ENCODE peak calls at places on chromosomes 1 and 21, in four cellular contexts. I, Y, L and R are unnamed samples.

GRCh38 chr1:36137776-36138175 is 11.5 kb downstream of the TRAPPC3 start:
- DNase-seq in I (no peak), L (no peak), Y (no peak), R (no peak)

GRCh38 chr1:177281901-177282300 is 111.1 kb downstream of the BRINP2 start:
- DNase-seq in I (no peak), L (no peak), Y (no peak), R (no peak)

GRCh38 chr1:32349211-32349708 is 13.0 kb downstream of the FAM229A start:
- DNase-seq in Y (no peak), L (no peak), I (no peak), R (no peak)

GRCh38 chr1:27031235-27032118 is 18.8 kb upstream of the TENT5B start:
- DNase-seq in I (peak), Y (no peak), L (peak), R (peak)

GRCh38 chr1:62070384-62071011 is 124.2 kb upstream of the L1TD1 start:
- DNase-seq in Y (no peak), I (no peak), L (peak), R (peak)

GRCh38 chr1:93328809-93329477 is 16.8 kb upstream of the DR1 start:
- DNase-seq in L (peak), Y (no peak), I (peak), R (no peak)

GRCh38 chr1:22773981-22774471 is 63.4 kb downstream of the EPHB2 start:
- DNase-seq in I (peak), L (no peak), Y (no peak), R (no peak)

GRCh38 chr1:186838380-186839076 is 9.8 kb downstream of the PLA2G4A start:
- DNase-seq in Y (no peak), I (no peak), L (no peak), R (no peak)

GRCh38 chr1:29736582-29737188 is 500.4 kb downstream of the PTPRU start:
- DNase-seq in I (peak), Y (peak), L (peak), R (peak)

GRCh38 chr1:207316622-207317510 is 4.6 kb upstream of the CD55 start:
- DNase-seq in L (peak), Y (no peak), I (peak), R (no peak)

GRCh38 chr1:232302376-232303049 is 327.4 kb downstream of the SIPA1L2 start:
- DNase-seq in Y (no peak), L (no peak), I (no peak), R (no peak)

DNA sequence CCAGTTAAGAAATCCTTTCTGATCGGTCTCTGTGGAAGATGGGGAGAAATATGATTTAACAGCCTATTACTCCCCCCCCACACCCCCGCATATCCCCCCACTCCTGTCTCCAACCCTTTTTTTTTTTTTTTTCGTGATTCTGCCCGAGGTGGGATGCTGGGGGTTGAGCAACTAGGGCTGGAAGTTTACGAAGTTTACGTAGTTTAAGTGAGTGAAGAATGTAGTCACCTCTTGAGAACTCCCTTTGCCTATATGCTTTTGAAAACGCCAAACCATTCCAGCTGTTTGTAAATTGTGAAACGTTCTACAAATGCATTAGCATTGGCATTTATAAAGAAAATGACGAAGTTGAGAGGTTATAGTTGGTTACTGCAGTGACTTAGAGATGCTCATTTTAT is 815 bp downstream of the NEXN start:
- DNase-seq in L (peak), Y (peak), I (no peak), R (no peak)
- H3K27ac ChIP-seq in L (peak), Y (peak), I (peak), R (peak)

GRCh38 chr1:115068780-115069179 is 20.5 kb downstream of the TSPAN2 start:
- DNase-seq in I (peak), L (no peak), Y (no peak), R (no peak)

GRCh38 chr1:115069626-115070308 is 19.5 kb downstream of the TSPAN2 start:
- DNase-seq in L (no peak), Y (no peak), I (no peak), R (peak)

GRCh38 chr1:115070993-115071661 is 18.2 kb downstream of the TSPAN2 start:
- DNase-seq in I (no peak), L (no peak), Y (no peak), R (no peak)

GRCh38 chr1:115067460-115067859 is 21.8 kb downstream of the TSPAN2 start:
- DNase-seq in Y (no peak), I (no peak), L (peak), R (peak)

GRCh38 chr1:115069186-115069585 is 20.1 kb downstream of the TSPAN2 start:
- DNase-seq in I (no peak), Y (no peak), L (peak), R (no peak)
- H3K27ac ChIP-seq in I (no peak), Y (no peak), L (no peak), R (peak)

DNA sequence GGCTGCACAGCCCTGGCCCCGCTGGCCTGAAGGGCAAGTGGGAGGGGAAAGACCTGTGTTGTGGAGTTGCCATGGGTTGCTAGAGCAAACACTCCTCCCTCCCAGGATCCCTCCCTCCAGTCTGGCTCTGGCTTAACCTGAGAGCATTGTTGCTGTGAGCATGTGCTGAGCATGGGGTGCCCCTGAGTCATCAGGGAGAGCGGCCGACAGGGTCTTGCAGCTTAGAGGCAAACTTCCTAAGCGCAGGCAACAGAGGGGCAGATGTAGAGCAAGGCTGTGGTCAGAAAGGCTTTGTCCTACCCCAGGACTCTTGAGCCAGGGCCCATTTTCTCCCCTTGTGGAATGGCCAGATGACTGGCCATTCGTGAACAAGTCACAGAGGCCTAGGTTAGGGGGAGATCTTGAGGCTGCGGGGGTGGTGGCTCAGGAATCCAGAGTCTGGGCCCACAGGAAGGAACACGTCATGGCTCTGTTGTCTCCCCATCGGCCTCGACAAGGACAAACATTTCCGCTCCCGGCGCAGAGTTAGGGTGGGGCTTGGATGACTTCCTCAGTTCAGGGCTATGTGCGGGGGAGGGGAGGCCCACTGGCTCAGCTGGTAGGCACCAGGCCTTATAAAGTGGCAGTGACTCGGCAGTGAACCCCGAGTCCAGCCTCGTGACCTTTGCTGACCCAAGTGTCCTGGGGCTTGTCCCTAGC is 362 bp upstream of the DYNLT4 start:
- DNase-seq in L (peak), I (peak), Y (peak), R (peak)
- H3K27ac ChIP-seq in L (peak), I (peak), Y (peak), R (peak)

GRCh38 chr1:24149854-24150227 is 6.9 kb upstream of the IL22RA1 start:
- DNase-seq in L (peak), I (peak), Y (peak), R (peak)
- H3K27ac ChIP-seq in L (peak), I (peak), Y (peak), R (peak)

GRCh38 chr1:92315766-92316413 is 17.0 kb downstream of the RPAP2 start:
- DNase-seq in Y (no peak), I (no peak), L (no peak), R (no peak)
- H3K27ac ChIP-seq in Y (no peak), I (no peak), L (no peak), R (no peak)

DNA sequence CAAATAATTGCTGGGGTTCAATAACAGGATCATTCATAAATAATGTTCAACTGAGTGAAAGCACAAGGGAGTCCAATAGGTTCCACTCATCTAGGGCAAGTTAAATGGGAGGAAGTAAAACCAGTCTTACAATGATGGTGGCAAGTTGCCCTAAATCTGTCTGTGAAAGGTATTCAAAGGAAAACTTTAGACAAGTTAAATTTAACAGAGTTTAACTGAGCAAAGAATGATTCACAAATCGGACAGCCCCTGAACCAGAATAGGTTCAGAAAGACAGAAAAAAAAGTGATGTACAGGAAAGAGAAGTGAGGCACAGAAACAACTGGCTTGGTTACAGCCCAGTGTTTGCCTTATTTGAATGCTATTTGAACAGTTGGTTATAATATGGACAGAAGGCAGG is 183.5 kb upstream of the ADGRL4 start:
- DNase-seq in L (peak), I (no peak), Y (no peak), R (no peak)
- H3K27ac ChIP-seq in L (peak), I (no peak), Y (no peak), R (no peak)

GRCh38 chr21:33959680-33960079 is 44.1 kb upstream of the ATP5PO start:
- DNase-seq in L (no peak), Y (no peak), I (no peak), R (no peak)

GRCh38 chr21:33964706-33965325 is 49.2 kb upstream of the ATP5PO start:
- DNase-seq in I (no peak), L (no peak), Y (no peak), R (no peak)

GRCh38 chr21:33963848-33964555 is 48.4 kb upstream of the ATP5PO start:
- DNase-seq in I (no peak), L (no peak), Y (no peak), R (no peak)

GRCh38 chr21:33961061-33961460 is 45.5 kb upstream of the ATP5PO start:
- DNase-seq in Y (no peak), L (no peak), I (no peak), R (no peak)

DNA sequence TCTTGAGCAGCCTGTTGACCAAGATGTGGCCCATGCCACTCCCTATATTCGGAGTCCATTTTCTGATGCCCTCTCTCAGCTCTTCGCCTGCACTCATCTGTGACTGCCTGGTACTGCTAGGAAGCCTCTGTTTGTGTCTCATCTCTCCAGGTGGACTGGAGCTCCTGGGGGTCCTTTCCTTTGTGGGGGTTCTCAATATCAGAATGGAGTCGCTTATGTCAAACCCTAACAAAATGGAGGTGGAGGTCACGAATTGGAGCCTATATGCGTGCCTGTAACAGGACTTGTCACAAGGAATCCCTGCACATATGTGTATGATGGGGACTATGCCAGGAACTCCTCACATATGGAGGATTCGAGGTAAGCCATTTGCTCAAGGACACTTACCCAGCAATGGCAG is 46.7 kb upstream of the ATP5PO start:
- DNase-seq in L (no peak), I (no peak), Y (no peak), R (no peak)
- H3K27ac ChIP-seq in L (no peak), I (no peak), Y (no peak), R (no peak)

DNA sequence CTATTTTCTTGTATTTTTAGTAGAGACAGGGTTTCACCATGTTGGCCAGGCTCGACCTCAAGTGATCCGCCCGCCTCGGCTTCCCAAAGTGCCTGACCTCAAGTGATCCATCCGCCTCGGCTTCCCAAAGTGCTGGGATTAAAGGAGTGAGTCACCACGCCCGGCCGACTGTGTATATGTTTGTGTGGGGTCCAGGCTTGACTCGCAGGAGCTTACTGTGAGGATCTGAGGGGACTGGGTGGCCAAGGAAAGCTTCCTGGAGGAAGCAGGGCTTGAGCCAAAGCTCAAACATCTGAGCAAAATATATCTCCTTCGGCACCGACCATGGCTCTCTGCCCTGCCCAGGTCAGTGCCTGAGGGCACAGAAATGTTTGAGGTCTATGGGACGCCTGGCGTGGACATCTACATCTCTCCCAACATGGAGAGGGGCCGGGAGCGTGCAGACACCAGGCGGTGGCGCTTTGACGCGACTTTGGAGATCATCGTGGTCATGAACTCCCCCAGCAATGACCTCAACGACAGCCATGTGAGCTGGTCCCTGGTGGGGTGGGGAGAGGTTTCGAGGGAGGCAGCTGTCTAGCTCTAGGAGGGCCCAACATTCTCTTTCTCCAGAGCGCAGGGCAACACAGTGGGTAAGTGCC is 10.5 kb downstream of the PADI3 start:
- DNase-seq in I (no peak), Y (no peak), L (no peak), R (peak)
- H3K27ac ChIP-seq in I (no peak), Y (peak), L (no peak), R (peak)

GRCh38 chr1:109151146-109151545 is 37.2 kb downstream of the ELAPOR1 start:
- DNase-seq in Y (peak), L (peak), I (peak), R (peak)
- H3K27ac ChIP-seq in Y (peak), L (peak), I (peak), R (no peak)

GRCh38 chr1:239387304-239388231 is 1.2 kb downstream of the CHRM3 start:
- DNase-seq in L (peak), I (peak), Y (peak), R (no peak)
- H3K27ac ChIP-seq in L (no peak), I (peak), Y (no peak), R (no peak)